ENCODE peak calls at places on chromosomes 5 and 9, in six cellular contexts. T, D, E, M, N and R are unnamed samples.

GRCh38 chr9:124652203-124652992 is 118.7 kb downstream of the NR6A1 start:
- DNase-seq in T (no peak), D (peak), E (no peak), M (no peak), N (peak), R (peak)

GRCh38 chr9:133754187-133754586 is 16.0 kb upstream of the SARDH start:
- DNase-seq in T (no peak), D (no peak), E (no peak), M (no peak), N (no peak), R (no peak)

GRCh38 chr5:125410501-125411162 is 664.2 kb upstream of the ZNF608 start:
- DNase-seq in T (no peak), D (peak), E (no peak), M (no peak), N (peak), R (peak)

GRCh38 chr9:122498883-122499288 is 11.7 kb upstream of the OR1J2 start:
- DNase-seq in T (peak), D (peak), E (peak), M (peak), N (peak), R (peak)

GRCh38 chr5:94847726-94848125 is 229.3 kb downstream of the SLF1 start:
- DNase-seq in T (no peak), D (no peak), E (no peak), M (no peak), N (no peak), R (no peak)

GRCh38 chr9:94139672-94140417 is 55.6 kb downstream of the PTPDC1 start:
- DNase-seq in T (peak), D (peak), E (no peak), M (no peak), N (peak), R (peak)

GRCh38 chr5:142409253-142409594 is 84.4 kb upstream of the SPRY4 start:
- DNase-seq in T (no peak), D (no peak), E (no peak), M (no peak), N (no peak), R (no peak)

GRCh38 chr9:75071530-75072122 is 16.3 kb downstream of the NMRK1 start:
- DNase-seq in T (peak), D (no peak), E (no peak), M (peak), N (peak), R (no peak)

DNA sequence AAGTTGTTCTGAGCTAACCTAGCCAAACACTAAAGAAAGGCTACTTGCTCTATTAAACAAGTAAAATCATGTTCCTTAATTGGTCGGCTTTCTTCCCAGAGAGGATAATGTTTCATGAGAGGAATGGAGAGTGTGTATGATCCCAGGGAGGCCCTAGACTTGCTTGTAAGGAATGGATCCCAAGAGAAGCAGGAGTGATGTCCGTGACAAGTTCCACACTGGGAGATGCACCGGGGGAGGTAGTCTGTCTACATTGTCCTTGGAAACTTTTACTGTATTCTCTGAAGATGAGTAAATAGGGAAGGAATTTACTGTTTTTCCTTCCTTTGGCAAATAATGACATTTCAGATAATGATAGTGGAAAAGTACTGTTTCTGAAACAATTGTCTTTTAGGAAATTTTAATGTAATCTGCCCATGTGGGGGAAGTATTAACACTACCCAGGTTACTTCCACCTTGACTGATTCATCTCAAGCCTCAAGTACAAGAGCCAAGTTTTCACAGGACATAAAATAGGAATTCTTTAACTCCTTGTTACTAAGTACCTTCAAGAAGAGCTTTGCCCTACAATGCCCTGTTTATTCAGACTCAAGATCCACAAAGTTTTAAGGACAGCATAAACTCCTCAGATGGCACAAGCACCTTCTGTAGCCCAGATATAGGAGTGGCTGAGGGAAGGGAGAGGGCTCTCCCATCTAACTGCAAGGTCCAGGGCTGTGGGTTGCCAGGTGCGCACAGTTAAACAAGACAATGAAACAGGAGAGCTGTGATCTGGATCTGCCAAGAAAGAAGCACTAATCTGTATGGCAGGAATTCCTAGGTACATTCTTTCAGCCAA is 152.1 kb downstream of the GNA14 start:
- DNase-seq in T (no peak), D (peak), E (peak), M (no peak), N (peak), R (peak)
- TF ChIP-seq EZH2phosphoT487 in T (no peak), D (peak), E (no peak), M (no peak), N (no peak), R (no peak)

GRCh38 chr9:95801797-95802196 is 73.7 kb upstream of the ERCC6L2 start:
- DNase-seq in T (no peak), D (no peak), E (no peak), M (no peak), N (peak), R (no peak)
- H2AFZ ChIP-seq in T (no peak), D (no peak), E (peak), M (no peak), N (no peak), R (no peak)

GRCh38 chr9:35606138-35606504 is 1.1 kb downstream of the TESK1 start:
- DNase-seq in T (no peak), D (no peak), E (no peak), M (no peak), N (no peak), R (no peak)

GRCh38 chr9:35604578-35605335 is at the start of gene TESK1:
- DNase-seq in T (peak), D (peak), E (peak), M (peak), N (peak), R (peak)

GRCh38 chr9:35605336-35606137 is 475 bp downstream of the TESK1 start:
- DNase-seq in T (no peak), D (peak), E (peak), M (peak), N (no peak), R (peak)

GRCh38 chr9:35608221-35608620 is 3.2 kb downstream of the TESK1 start:
- DNase-seq in T (no peak), D (no peak), E (no peak), M (no peak), N (no peak), R (no peak)

GRCh38 chr9:35606726-35607125 is 1.7 kb downstream of the TESK1 start:
- DNase-seq in T (no peak), D (no peak), E (no peak), M (no peak), N (no peak), R (no peak)
- H3K4me3 ChIP-seq in T (peak), D (peak), E (peak), M (no peak), N (peak), R (peak)

GRCh38 chr5:97657239-97657638 is 474.2 kb upstream of the RIOK2 start:
- DNase-seq in T (no peak), D (no peak), E (no peak), M (no peak), N (no peak), R (peak)

GRCh38 chr5:97658116-97658900 is 475.3 kb upstream of the RIOK2 start:
- DNase-seq in T (no peak), D (no peak), E (no peak), M (no peak), N (peak), R (no peak)
- TF ChIP-seq EZH2phosphoT487 in T (no peak), D (no peak), E (no peak), M (no peak), N (no peak), R (no peak)

DNA sequence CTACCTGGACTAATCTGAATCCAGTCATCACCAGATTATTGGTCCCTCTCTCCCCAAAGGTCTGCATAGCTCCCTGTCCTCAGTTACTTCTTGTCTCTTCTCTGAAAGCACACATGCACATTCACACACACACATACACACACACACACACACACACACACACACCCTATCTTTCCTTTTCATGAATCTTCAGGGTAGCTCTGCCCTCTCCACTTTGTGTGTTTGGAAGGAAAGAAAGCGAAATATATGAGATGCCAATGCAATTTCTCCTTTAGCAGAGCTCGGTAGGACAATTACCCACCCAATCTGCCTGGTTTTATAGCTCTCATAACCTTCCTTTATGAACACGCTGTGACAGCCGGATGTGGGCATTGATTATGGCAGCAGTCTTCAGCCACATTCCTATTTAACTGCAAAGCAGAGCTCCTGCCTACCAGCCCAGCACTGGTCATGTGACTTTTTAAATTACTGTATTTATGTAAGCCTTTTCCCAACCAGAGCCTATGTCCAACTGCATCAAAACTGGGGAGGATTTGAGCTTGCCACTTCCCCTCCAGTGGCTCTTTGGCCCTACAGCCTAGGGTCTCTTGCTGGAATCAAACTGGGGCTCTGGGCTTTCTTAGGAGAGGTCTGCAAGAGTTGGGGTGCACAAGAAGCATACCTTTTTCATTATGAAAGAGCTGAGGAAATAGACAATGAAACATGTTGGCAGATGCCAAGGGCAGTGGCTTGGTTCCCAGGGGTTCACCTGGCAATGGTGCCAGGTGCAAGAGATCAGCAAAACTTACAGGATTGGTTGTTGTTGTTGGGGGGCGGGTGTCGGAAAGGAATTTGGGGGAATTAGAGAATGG is 20.8 kb upstream of the MATR3 start:
- DNase-seq in T (no peak), D (peak), E (no peak), M (peak), N (no peak), R (peak)
- H2AFZ ChIP-seq in T (peak), D (no peak), E (peak), M (peak), N (no peak), R (peak)

DNA sequence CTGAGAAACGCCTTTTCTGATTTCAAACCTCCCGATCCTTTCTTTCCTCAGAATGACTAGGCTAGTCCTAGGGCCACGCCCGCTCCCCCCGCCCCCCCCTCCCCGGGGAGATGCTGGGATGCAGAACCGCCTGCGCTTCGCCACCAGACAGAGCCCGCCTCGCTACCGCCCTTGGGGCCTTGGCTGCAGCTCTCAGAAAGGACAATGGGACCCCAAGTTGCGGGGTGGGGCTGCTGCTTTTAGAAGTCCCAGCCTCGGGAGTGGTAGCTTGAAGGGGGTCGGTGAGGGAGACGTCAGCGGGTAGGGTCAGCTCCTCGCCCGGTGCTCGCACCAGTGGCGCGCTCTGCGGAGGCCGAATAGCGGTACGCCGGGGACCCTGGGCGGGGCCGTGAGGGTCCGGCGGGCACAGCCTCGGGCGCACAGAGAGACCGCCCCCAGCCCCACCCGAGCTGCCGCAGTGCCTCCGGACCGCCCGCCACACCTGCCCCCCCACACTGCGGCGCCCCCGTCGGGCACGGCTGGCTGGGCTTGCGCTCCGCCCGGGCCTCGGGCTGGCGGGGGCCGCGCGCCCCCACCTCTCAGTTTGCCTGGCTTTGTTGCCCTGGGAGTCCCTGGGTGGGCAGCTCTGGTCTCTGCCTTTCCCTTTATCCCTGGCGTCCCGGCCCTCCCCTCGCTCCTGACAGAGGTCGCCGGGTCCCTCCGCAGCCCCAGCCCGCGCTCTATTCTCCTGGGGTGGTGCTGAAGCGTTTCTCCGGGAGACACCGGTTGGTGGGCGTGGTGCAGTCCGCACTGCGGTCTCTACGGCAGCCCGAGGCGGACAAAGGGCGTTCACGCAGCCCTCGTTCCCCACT is 1.1 kb downstream of the MAP1B start:
- DNase-seq in T (no peak), D (peak), E (peak), M (peak), N (peak), R (peak)
- H3K4me3 ChIP-seq in T (peak), D (peak), E (peak), M (peak), N (peak), R (peak)